ENCODE peak calls at places on chromosomes 7 and 10, in five cellular contexts. One of them, this sample, is unnamed.

GRCh38 chr10:112874982-112875381 is 75.1 kb upstream of the TCF7L2 start:
- DNase-seq in dorsolateral prefrontal cortex: no peak
- DNase-seq in stimulated activated CD4-positive, alpha-beta T cell treated with anti-CD3 and anti-CD28 coated beads, Interleukin-2, amount 100 ng/mL, for 48 hours: no peak
- DNase-seq in NCI-H345: no peak
- DNase-seq in upper lobe of right lung: no peak
- DNase-seq in this sample: no peak

GRCh38 chr7:92835140-92835850 is 1.1 kb downstream of the CDK6 start:
- DNase-seq in dorsolateral prefrontal cortex: no peak
- DNase-seq in stimulated activated CD4-positive, alpha-beta T cell treated with anti-CD3 and anti-CD28 coated beads, Interleukin-2, amount 100 ng/mL, for 48 hours: peak
- DNase-seq in NCI-H345: no peak
- DNase-seq in upper lobe of right lung: peak
- DNase-seq in this sample: no peak

GRCh38 chr10:119468542-119469324 is 73.8 kb downstream of the RGS10 start:
- DNase-seq in dorsolateral prefrontal cortex: no peak
- DNase-seq in stimulated activated CD4-positive, alpha-beta T cell treated with anti-CD3 and anti-CD28 coated beads, Interleukin-2, amount 100 ng/mL, for 48 hours: no peak
- DNase-seq in NCI-H345: no peak
- DNase-seq in upper lobe of right lung: no peak
- DNase-seq in this sample: no peak

GRCh38 chr10:125204400-125204799 is 44.0 kb upstream of the CTBP2 start:
- DNase-seq in dorsolateral prefrontal cortex: no peak
- DNase-seq in stimulated activated CD4-positive, alpha-beta T cell treated with anti-CD3 and anti-CD28 coated beads, Interleukin-2, amount 100 ng/mL, for 48 hours: no peak
- DNase-seq in NCI-H345: no peak
- DNase-seq in upper lobe of right lung: peak
- DNase-seq in this sample: no peak

GRCh38 chr7:47783456-47784240 is 164.6 kb downstream of the PKD1L1 start:
- DNase-seq in dorsolateral prefrontal cortex: no peak
- DNase-seq in stimulated activated CD4-positive, alpha-beta T cell treated with anti-CD3 and anti-CD28 coated beads, Interleukin-2, amount 100 ng/mL, for 48 hours: no peak
- DNase-seq in NCI-H345: no peak
- DNase-seq in upper lobe of right lung: no peak
- DNase-seq in this sample: no peak

GRCh38 chr10:100790761-100791208 is 45.4 kb downstream of the PAX2 start:
- DNase-seq in dorsolateral prefrontal cortex: no peak
- DNase-seq in stimulated activated CD4-positive, alpha-beta T cell treated with anti-CD3 and anti-CD28 coated beads, Interleukin-2, amount 100 ng/mL, for 48 hours: no peak
- DNase-seq in NCI-H345: no peak
- DNase-seq in upper lobe of right lung: peak
- DNase-seq in this sample: no peak

GRCh38 chr7:1546909-1547776 is 8.9 kb downstream of the TMEM184A start:
- DNase-seq in dorsolateral prefrontal cortex: no peak
- DNase-seq in stimulated activated CD4-positive, alpha-beta T cell treated with anti-CD3 and anti-CD28 coated beads, Interleukin-2, amount 100 ng/mL, for 48 hours: no peak
- DNase-seq in NCI-H345: no peak
- DNase-seq in upper lobe of right lung: no peak
- DNase-seq in this sample: no peak

GRCh38 chr10:51117794-51118193 is 43.5 kb downstream of the PRKG1 start:
- DNase-seq in dorsolateral prefrontal cortex: no peak
- DNase-seq in stimulated activated CD4-positive, alpha-beta T cell treated with anti-CD3 and anti-CD28 coated beads, Interleukin-2, amount 100 ng/mL, for 48 hours: no peak
- DNase-seq in NCI-H345: no peak
- DNase-seq in upper lobe of right lung: no peak
- DNase-seq in this sample: no peak

GRCh38 chr10:58477122-58477521 is 35.5 kb upstream of the BICC1 start:
- DNase-seq in dorsolateral prefrontal cortex: no peak
- DNase-seq in stimulated activated CD4-positive, alpha-beta T cell treated with anti-CD3 and anti-CD28 coated beads, Interleukin-2, amount 100 ng/mL, for 48 hours: no peak
- DNase-seq in NCI-H345: no peak
- DNase-seq in upper lobe of right lung: no peak
- DNase-seq in this sample: no peak

GRCh38 chr10:125010362-125010761 is 68.4 kb downstream of the ZRANB1 start:
- DNase-seq in dorsolateral prefrontal cortex: peak
- DNase-seq in stimulated activated CD4-positive, alpha-beta T cell treated with anti-CD3 and anti-CD28 coated beads, Interleukin-2, amount 100 ng/mL, for 48 hours: no peak
- DNase-seq in NCI-H345: no peak
- DNase-seq in upper lobe of right lung: peak
- DNase-seq in this sample: no peak

GRCh38 chr10:98446121-98446655 is 547 bp downstream of the HPS1 start:
- DNase-seq in dorsolateral prefrontal cortex: no peak
- DNase-seq in stimulated activated CD4-positive, alpha-beta T cell treated with anti-CD3 and anti-CD28 coated beads, Interleukin-2, amount 100 ng/mL, for 48 hours: peak
- DNase-seq in NCI-H345: no peak
- DNase-seq in upper lobe of right lung: peak
- DNase-seq in this sample: peak

GRCh38 chr7:150323682-150324365 is 479 bp upstream of the ACTR3C start:
- DNase-seq in dorsolateral prefrontal cortex: no peak
- DNase-seq in stimulated activated CD4-positive, alpha-beta T cell treated with anti-CD3 and anti-CD28 coated beads, Interleukin-2, amount 100 ng/mL, for 48 hours: no peak
- DNase-seq in NCI-H345: peak
- DNase-seq in upper lobe of right lung: no peak
- DNase-seq in this sample: no peak

GRCh38 chr10:133173860-133174523 is 14.0 kb downstream of the KNDC1 start:
- DNase-seq in dorsolateral prefrontal cortex: no peak
- DNase-seq in stimulated activated CD4-positive, alpha-beta T cell treated with anti-CD3 and anti-CD28 coated beads, Interleukin-2, amount 100 ng/mL, for 48 hours: no peak
- DNase-seq in NCI-H345: no peak
- DNase-seq in upper lobe of right lung: no peak
- DNase-seq in this sample: no peak

GRCh38 chr7:131843862-131844261 is 287.4 kb upstream of the PODXL start:
- DNase-seq in dorsolateral prefrontal cortex: no peak
- DNase-seq in stimulated activated CD4-positive, alpha-beta T cell treated with anti-CD3 and anti-CD28 coated beads, Interleukin-2, amount 100 ng/mL, for 48 hours: no peak
- DNase-seq in NCI-H345: no peak
- DNase-seq in upper lobe of right lung: no peak
- DNase-seq in this sample: no peak

GRCh38 chr7:116628971-116629586 is 42.9 kb upstream of the MET start:
- DNase-seq in dorsolateral prefrontal cortex: no peak
- DNase-seq in stimulated activated CD4-positive, alpha-beta T cell treated with anti-CD3 and anti-CD28 coated beads, Interleukin-2, amount 100 ng/mL, for 48 hours: no peak
- DNase-seq in NCI-H345: no peak
- DNase-seq in upper lobe of right lung: no peak
- DNase-seq in this sample: no peak

GRCh38 chr10:127612-128432 is 7.4 kb upstream of the ZMYND11 start:
- DNase-seq in dorsolateral prefrontal cortex: no peak
- DNase-seq in stimulated activated CD4-positive, alpha-beta T cell treated with anti-CD3 and anti-CD28 coated beads, Interleukin-2, amount 100 ng/mL, for 48 hours: no peak
- DNase-seq in NCI-H345: no peak
- DNase-seq in upper lobe of right lung: no peak
- DNase-seq in this sample: no peak

GRCh38 chr7:151117565-151117964 is 31.3 kb downstream of the AGAP3 start:
- DNase-seq in dorsolateral prefrontal cortex: no peak
- DNase-seq in stimulated activated CD4-positive, alpha-beta T cell treated with anti-CD3 and anti-CD28 coated beads, Interleukin-2, amount 100 ng/mL, for 48 hours: no peak
- DNase-seq in NCI-H345: no peak
- DNase-seq in upper lobe of right lung: no peak
- DNase-seq in this sample: no peak

GRCh38 chr10:73076361-73077183 is 20.1 kb downstream of the P4HA1 start:
- DNase-seq in dorsolateral prefrontal cortex: no peak
- DNase-seq in stimulated activated CD4-positive, alpha-beta T cell treated with anti-CD3 and anti-CD28 coated beads, Interleukin-2, amount 100 ng/mL, for 48 hours: no peak
- DNase-seq in NCI-H345: no peak
- DNase-seq in upper lobe of right lung: no peak
- DNase-seq in this sample: no peak

GRCh38 chr7:157711353-157711888 is 374.6 kb downstream of the DNAJB6 start:
- DNase-seq in dorsolateral prefrontal cortex: no peak
- DNase-seq in stimulated activated CD4-positive, alpha-beta T cell treated with anti-CD3 and anti-CD28 coated beads, Interleukin-2, amount 100 ng/mL, for 48 hours: no peak
- DNase-seq in NCI-H345: no peak
- DNase-seq in upper lobe of right lung: peak
- DNase-seq in this sample: no peak

GRCh38 chr7:104231054-104232046 is 23.5 kb upstream of the ORC5 start:
- DNase-seq in dorsolateral prefrontal cortex: no peak
- DNase-seq in stimulated activated CD4-positive, alpha-beta T cell treated with anti-CD3 and anti-CD28 coated beads, Interleukin-2, amount 100 ng/mL, for 48 hours: peak
- DNase-seq in NCI-H345: peak
- DNase-seq in upper lobe of right lung: no peak
- DNase-seq in this sample: peak

This sample was measured in amygdala.